ENCODE peak calls at places on chromosomes 13 and 19, in five cellular contexts. Y is GM20000, L is lower leg skin, V is chondrocyte, H is cardiac fibroblast. X is an unnamed sample.
A peak's percentile ranks its signal among the peaks of the same experiment; 100 is the strongest.

GRCh38 chr13:113917096-113917495 is 53.2 kb upstream of the GAS6 start:
- DNase-seq in V (no peak), H (no peak), L (peak; percentile 71), Y (no peak), X (no peak)

GRCh38 chr19:4326837-4327251 is 11.8 kb downstream of the STAP2 start:
- DNase-seq in L (no peak), Y (no peak), V (no peak), H (no peak), X (no peak)

GRCh38 chr13:97388385-97388784 is 45.6 kb upstream of the RAP2A start:
- DNase-seq in Y (no peak), V (no peak), L (no peak), H (no peak), X (no peak)

GRCh38 chr13:111326981-111327642 is 6.7 kb downstream of the TEX29 start:
- DNase-seq in H (no peak), V (no peak), Y (no peak), L (peak; percentile 63), X (no peak)

GRCh38 chr13:75437582-75438318 is 44.2 kb downstream of the TBC1D4 start:
- DNase-seq in V (no peak), Y (no peak), L (no peak), H (peak; percentile 47), X (no peak)

GRCh38 chr19:19034204-19034624 is 811 bp downstream of the ARMC6 start:
- DNase-seq in L (no peak), H (peak; percentile 71), V (no peak), Y (peak; percentile 86), X (peak; percentile 84)

GRCh38 chr13:110445183-110445582 is 116.3 kb downstream of the RAB20 start:
- DNase-seq in L (peak; percentile 57), Y (peak; percentile 52), V (no peak), H (peak; percentile 53), X (no peak)

GRCh38 chr13:111131610-111132009 is 16.5 kb downstream of the ARHGEF7 start:
- DNase-seq in L (no peak), V (no peak), Y (no peak), H (no peak), X (no peak)

GRCh38 chr13:51995677-51996551 is 15.3 kb downstream of the ATP7B start:
- DNase-seq in L (no peak), V (no peak), Y (no peak), H (no peak), X (no peak)

GRCh38 chr19:4868286-4868834 is 893 bp upstream of the PLIN3 start:
- DNase-seq in V (no peak), L (no peak), Y (no peak), H (no peak), X (no peak)

GRCh38 chr19:49862411-49863253 is 4.7 kb downstream of the PNKP start:
- DNase-seq in H (no peak), Y (no peak), L (no peak), V (no peak), X (no peak)

GRCh38 chr19:14115761-14116160 is 1.8 kb downstream of the PRKACA start:
- DNase-seq in H (no peak), V (no peak), L (no peak), Y (no peak), X (no peak)

GRCh38 chr13:51681037-51681678 is 96.9 kb downstream of the WDFY2 start:
- DNase-seq in L (no peak), H (peak; percentile 88), V (no peak), Y (no peak), X (no peak)

GRCh38 chr13:85313761-85314503 is 485.3 kb downstream of the SLITRK6 start:
- DNase-seq in Y (no peak), H (peak; percentile 1), L (no peak), V (no peak), X (no peak)

GRCh38 chr13:91767681-91768080 is 369.3 kb downstream of the GPC5 start:
- DNase-seq in H (no peak), Y (no peak), L (no peak), V (no peak), X (no peak)

GRCh38 chr13:112954488-112955270 is 14.3 kb upstream of the MCF2L start:
- DNase-seq in V (no peak), L (peak; percentile 74), Y (no peak), H (no peak), X (no peak)

GRCh38 chr19:17576758-17577532 is 21.5 kb downstream of the COLGALT1 start:
- DNase-seq in H (peak; percentile 45), L (peak; percentile 88), V (no peak), Y (peak; percentile 34), X (peak; percentile 44)

GRCh38 chr13:37074703-37075102 is 15.2 kb upstream of the SUPT20H start:
- DNase-seq in H (peak; percentile 73), V (no peak), L (no peak), Y (no peak), X (no peak)

GRCh38 chr13:110359840-110360301 is 52.8 kb downstream of the COL4A2 start:
- DNase-seq in Y (no peak), L (no peak), V (no peak), H (peak; percentile 89), X (no peak)

GRCh38 chr13:27783111-27783510 is 9.2 kb upstream of the GSX1 start:
- DNase-seq in H (no peak), L (peak; percentile 71), Y (no peak), V (no peak), X (no peak)

DNA sequence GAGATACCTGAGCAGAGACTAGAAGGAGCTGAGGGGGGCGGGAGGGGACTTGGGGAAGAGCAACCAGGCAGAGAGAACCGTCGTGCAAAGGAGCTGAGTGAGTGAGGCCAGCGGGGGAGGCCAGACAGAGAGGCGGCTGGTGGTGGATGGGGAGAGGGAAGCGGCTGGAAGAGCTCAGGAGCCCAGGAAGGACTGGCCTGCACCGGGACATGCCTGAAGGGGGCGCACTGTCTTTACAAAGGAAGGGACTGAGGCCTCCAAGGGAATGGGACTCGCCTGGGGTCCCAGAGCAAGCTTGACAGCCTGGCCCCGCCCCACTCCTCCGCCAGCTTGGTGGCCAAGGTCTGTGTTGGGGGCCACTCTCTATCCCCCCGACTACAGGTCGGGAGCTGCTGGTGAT is 14.9 kb downstream of the ONECUT3 start:
- DNase-seq in V (no peak), Y (no peak), H (peak; percentile 43), L (no peak), X (peak; percentile 31)
- TF ChIP-seq CTCF in V (peak; percentile 9), Y (no peak), H (peak; percentile 52), L (no peak), X (peak; percentile 13)

DNA sequence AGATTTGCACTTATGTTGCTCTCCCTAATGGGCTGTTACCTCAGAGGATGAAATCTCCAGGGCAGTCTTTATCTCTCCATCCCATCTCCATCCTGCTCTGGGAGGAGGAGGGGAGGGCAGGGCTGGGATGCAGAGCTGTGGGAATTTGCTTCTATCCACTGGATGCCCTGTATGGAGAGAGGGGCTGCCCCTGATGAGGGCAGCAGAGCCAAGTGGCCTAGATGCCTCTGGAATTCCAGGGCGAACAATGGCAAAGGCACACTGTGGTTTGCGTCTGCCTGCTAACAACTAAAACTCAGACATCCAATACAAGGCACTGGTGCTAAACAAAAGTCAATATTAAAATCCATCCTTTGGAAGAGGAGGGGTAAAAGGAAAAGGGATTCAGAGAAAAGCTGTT is 165.1 kb downstream of the COG6 start:
- DNase-seq in Y (no peak), L (no peak), V (no peak), H (no peak), X (no peak)
- TF ChIP-seq CTCF in Y (no peak), L (no peak), V (no peak), H (no peak), X (no peak)

GRCh38 chr19:45446944-45447343 is 20.9 kb upstream of the FOSB start:
- DNase-seq in H (no peak), L (peak; percentile 95), Y (no peak), V (no peak), X (no peak)
- TF ChIP-seq CTCF in H (no peak), L (no peak), Y (no peak), V (no peak), X (no peak)

GRCh38 chr19:34241513-34242337 is 12.6 kb upstream of the GARRE1 start:
- DNase-seq in V (no peak), L (no peak), Y (no peak), H (no peak), X (no peak)
- TF ChIP-seq CTCF in V (peak; percentile 48), L (no peak), Y (no peak), H (no peak), X (peak; percentile 24)

X was measured in GM13977.